ENCODE peak calls at places on chromosomes 11 and 22, in four cellular contexts. One of them, this sample, is unnamed.

GRCh38 chr11:2944953-2945756 is 15.9 kb upstream of the PHLDA2 start:
- DNase-seq in ELR: peak
- DNase-seq in islet precursor cell: peak
- DNase-seq in RPMI7951: peak
- DNase-seq in this sample: no peak

GRCh38 chr11:28245131-28245530 is 136.9 kb downstream of the METTL15 start:
- DNase-seq in islet precursor cell: no peak
- DNase-seq in RPMI7951: no peak
- DNase-seq in ELR: no peak
- DNase-seq in this sample: no peak

GRCh38 chr11:88435405-88435804 is 97.9 kb upstream of the CTSC start:
- DNase-seq in RPMI7951: no peak
- DNase-seq in ELR: no peak
- DNase-seq in islet precursor cell: no peak
- DNase-seq in this sample: no peak

GRCh38 chr11:66316849-66317251 is at the start of gene CD248:
- DNase-seq in islet precursor cell: peak
- DNase-seq in RPMI7951: no peak
- DNase-seq in ELR: peak
- DNase-seq in this sample: no peak

GRCh38 chr11:24521586-24521985 is 24.7 kb downstream of the LUZP2 start:
- DNase-seq in ELR: no peak
- DNase-seq in RPMI7951: no peak
- DNase-seq in islet precursor cell: no peak
- DNase-seq in this sample: no peak

GRCh38 chr11:94145431-94145830 is 16.8 kb downstream of the PANX1 start:
- DNase-seq in ELR: no peak
- DNase-seq in RPMI7951: no peak
- DNase-seq in islet precursor cell: no peak
- DNase-seq in this sample: no peak

GRCh38 chr11:77602385-77603105 is 12.8 kb downstream of the AQP11 start:
- DNase-seq in islet precursor cell: no peak
- DNase-seq in RPMI7951: peak
- DNase-seq in ELR: peak
- DNase-seq in this sample: no peak

GRCh38 chr11:116390963-116391362 is 381.8 kb downstream of the BUD13 start:
- DNase-seq in ELR: no peak
- DNase-seq in RPMI7951: no peak
- DNase-seq in islet precursor cell: no peak
- DNase-seq in this sample: no peak

GRCh38 chr11:116787436-116787785 is 412 bp downstream of the ZPR1 start:
- DNase-seq in islet precursor cell: no peak
- DNase-seq in ELR: peak
- DNase-seq in RPMI7951: no peak
- DNase-seq in this sample: no peak

GRCh38 chr11:124633355-124633754 is 10.7 kb downstream of the TBRG1 start:
- DNase-seq in RPMI7951: no peak
- DNase-seq in islet precursor cell: no peak
- DNase-seq in ELR: peak
- DNase-seq in this sample: no peak

GRCh38 chr22:41571786-41572185 is 11.0 kb downstream of the CSDC2 start:
- DNase-seq in islet precursor cell: no peak
- DNase-seq in ELR: no peak
- DNase-seq in RPMI7951: no peak
- DNase-seq in this sample: no peak

GRCh38 chr22:48586799-48587185 is 1240.9 kb downstream of the BRD1 start:
- DNase-seq in RPMI7951: no peak
- DNase-seq in ELR: no peak
- DNase-seq in islet precursor cell: no peak
- DNase-seq in this sample: no peak

GRCh38 chr11:59756845-59757244 is 1.7 kb downstream of the STX3 start:
- DNase-seq in ELR: peak
- DNase-seq in islet precursor cell: peak
- DNase-seq in RPMI7951: peak
- DNase-seq in this sample: no peak

GRCh38 chr22:20020533-20021195 is at the start of gene TANGO2:
- DNase-seq in ELR: peak
- DNase-seq in islet precursor cell: peak
- DNase-seq in RPMI7951: peak
- DNase-seq in this sample: peak

GRCh38 chr11:66851698-66852465 is 5.0 kb upstream of the LRFN4 start:
- DNase-seq in RPMI7951: no peak
- DNase-seq in ELR: no peak
- DNase-seq in islet precursor cell: peak
- DNase-seq in this sample: no peak

GRCh38 chr11:86508604-86509471 is 134.2 kb downstream of the CCDC81 start:
- DNase-seq in islet precursor cell: no peak
- DNase-seq in ELR: peak
- DNase-seq in RPMI7951: no peak
- DNase-seq in this sample: no peak

GRCh38 chr11:3882671-3883070 is 27.2 kb downstream of the STIM1 start:
- DNase-seq in ELR: no peak
- DNase-seq in RPMI7951: no peak
- DNase-seq in islet precursor cell: no peak
- DNase-seq in this sample: no peak

GRCh38 chr11:111194789-111195188 is 50.7 kb upstream of the POU2AF2 start:
- DNase-seq in RPMI7951: no peak
- DNase-seq in ELR: no peak
- DNase-seq in islet precursor cell: no peak
- DNase-seq in this sample: no peak

GRCh38 chr11:48165426-48165825 is 51.2 kb upstream of the OR4B1 start:
- DNase-seq in RPMI7951: no peak
- DNase-seq in islet precursor cell: no peak
- DNase-seq in ELR: no peak
- DNase-seq in this sample: no peak

GRCh38 chr11:72015511-72016061 is 16.9 kb downstream of the IL18BP start:
- DNase-seq in islet precursor cell: peak
- DNase-seq in ELR: peak
- DNase-seq in RPMI7951: no peak
- DNase-seq in this sample: no peak

GRCh38 chr22:21984793-21985192 is 2.2 kb upstream of the TOP3B start:
- DNase-seq in islet precursor cell: peak
- DNase-seq in ELR: peak
- DNase-seq in RPMI7951: peak
- DNase-seq in this sample: no peak

GRCh38 chr22:38347944-38348750 is 30.9 kb upstream of the CSNK1E start:
- DNase-seq in ELR: peak
- DNase-seq in RPMI7951: no peak
- DNase-seq in islet precursor cell: peak
- DNase-seq in this sample: no peak

GRCh38 chr11:8389034-8389996 is 125.6 kb upstream of the LMO1 start:
- DNase-seq in ELR: no peak
- DNase-seq in islet precursor cell: no peak
- DNase-seq in RPMI7951: peak
- DNase-seq in this sample: no peak

GRCh38 chr11:393219-394033 is 583 bp upstream of the PKP3 start:
- DNase-seq in islet precursor cell: peak
- DNase-seq in RPMI7951: peak
- DNase-seq in ELR: peak
- DNase-seq in this sample: no peak

GRCh38 chr22:22884888-22885840 is 2.5 kb upstream of the IGLL5 start:
- DNase-seq in islet precursor cell: peak
- DNase-seq in RPMI7951: no peak
- DNase-seq in ELR: no peak
- DNase-seq in this sample: peak

GRCh38 chr11:69773626-69774353 is 1.4 kb downstream of the FGF4 start:
- DNase-seq in ELR: no peak
- DNase-seq in RPMI7951: no peak
- DNase-seq in islet precursor cell: no peak
- DNase-seq in this sample: no peak

GRCh38 chr11:78886616-78887015 is 312.0 kb upstream of the NARS2 start:
- DNase-seq in RPMI7951: no peak
- DNase-seq in ELR: no peak
- DNase-seq in islet precursor cell: no peak
- DNase-seq in this sample: no peak

GRCh38 chr22:41300661-41301060 is 664 bp upstream of the ZC3H7B start:
- DNase-seq in RPMI7951: no peak
- DNase-seq in ELR: no peak
- DNase-seq in islet precursor cell: no peak
- DNase-seq in this sample: no peak

GRCh38 chr11:123180166-123180565 is 14.9 kb downstream of the CLMP start:
- DNase-seq in RPMI7951: no peak
- DNase-seq in islet precursor cell: no peak
- DNase-seq in ELR: no peak
- DNase-seq in this sample: no peak

GRCh38 chr11:36512016-36512415 is 1.9 kb upstream of the TRAF6 start:
- DNase-seq in ELR: peak
- DNase-seq in islet precursor cell: no peak
- DNase-seq in RPMI7951: no peak
- DNase-seq in this sample: no peak

GRCh38 chr22:36026741-36027140 is 1.9 kb downstream of the RBFOX2 start:
- DNase-seq in islet precursor cell: peak
- DNase-seq in ELR: peak
- DNase-seq in RPMI7951: peak
- DNase-seq in this sample: no peak

GRCh38 chr11:47184711-47185304 is 1.4 kb downstream of the PACSIN3 start:
- DNase-seq in islet precursor cell: no peak
- DNase-seq in RPMI7951: no peak
- DNase-seq in ELR: no peak
- DNase-seq in this sample: no peak

This sample was measured in naive B cell.